ENCODE peak calls at places on chromosomes 6 and 20, in five cellular contexts. T, L, M, Q and P are unnamed samples.
A peak's percentile ranks its signal among the peaks of the same experiment; 100 is the strongest.

GRCh38 chr6:25279748-25280616 is 808 bp downstream of the CARMIL1 start:
- DNase-seq in M (peak; percentile 30), T (no peak), L (no peak), Q (no peak), P (no peak)

GRCh38 chr6:90202156-90202555 is 94.5 kb downstream of the BACH2 start:
- DNase-seq in M (no peak), Q (no peak), L (no peak), T (no peak), P (no peak)

GRCh38 chr6:132084811-132085509 is 133.8 kb upstream of the CCN2 start:
- DNase-seq in T (no peak), M (no peak), L (no peak), Q (peak; percentile 48), P (peak; percentile 95)

GRCh38 chr6:161802231-161802630 is 528.4 kb upstream of the AGPAT4 start:
- DNase-seq in T (no peak), L (no peak), Q (no peak), M (no peak), P (no peak)

GRCh38 chr6:97630592-97630991 is 347.6 kb upstream of the MMS22L start:
- DNase-seq in L (no peak), M (no peak), T (no peak), Q (no peak), P (no peak)

GRCh38 chr6:127812985-127813681 is 87.7 kb downstream of the THEMIS start:
- DNase-seq in T (no peak), M (no peak), Q (no peak), L (no peak), P (no peak)

GRCh38 chr20:60113024-60113724 is 155.0 kb downstream of the CDH26 start:
- DNase-seq in M (no peak), Q (no peak), L (no peak), T (no peak), P (no peak)

GRCh38 chr6:84804720-84805119 is 40.3 kb upstream of the TBX18 start:
- DNase-seq in T (no peak), M (no peak), Q (no peak), L (no peak), P (no peak)

GRCh38 chr20:53666144-53666543 is 72.5 kb upstream of the ZNF217 start:
- DNase-seq in T (no peak), M (no peak), Q (no peak), L (no peak), P (no peak)

GRCh38 chr6:123467437-123467836 is 169.3 kb downstream of the TRDN start:
- DNase-seq in M (no peak), L (no peak), T (no peak), Q (no peak), P (no peak)

GRCh38 chr6:21496275-21496674 is 97.3 kb upstream of the SOX4 start:
- DNase-seq in Q (no peak), M (no peak), L (no peak), T (no peak), P (no peak)

GRCh38 chr20:62238569-62239277 is 402 bp downstream of the OSBPL2 start:
- DNase-seq in L (no peak), Q (no peak), T (no peak), M (no peak), P (no peak)

GRCh38 chr6:125004797-125005595 is 42.8 kb downstream of the RNF217 start:
- DNase-seq in T (no peak), Q (no peak), L (no peak), M (no peak), P (no peak)

GRCh38 chr6:34484899-34485298 is 19.0 kb downstream of the PACSIN1 start:
- DNase-seq in M (no peak), L (peak; percentile 64), Q (no peak), T (peak; percentile 19), P (no peak)

GRCh38 chr6:137234505-137234863 is 15.3 kb upstream of the IFNGR1 start:
- DNase-seq in Q (no peak), M (no peak), T (no peak), L (no peak), P (no peak)

GRCh38 chr6:56891754-56892153 is 63.2 kb upstream of the BEND6 start:
- DNase-seq in T (no peak), Q (no peak), M (no peak), L (no peak), P (peak; percentile 8)

GRCh38 chr6:82521369-82521768 is 157.8 kb downstream of the TPBG start:
- DNase-seq in T (no peak), Q (no peak), L (no peak), M (no peak), P (no peak)

GRCh38 chr6:148269386-148269785 is 73.3 kb upstream of the SASH1 start:
- DNase-seq in Q (no peak), L (no peak), T (no peak), M (no peak), P (no peak)

GRCh38 chr20:63060057-63060991 is 53.6 kb upstream of the BHLHE23 start:
- DNase-seq in Q (no peak), M (no peak), L (no peak), T (no peak), P (no peak)

GRCh38 chr20:10557685-10558084 is 116.1 kb downstream of the JAG1 start:
- DNase-seq in L (no peak), T (no peak), M (no peak), Q (no peak), P (no peak)

GRCh38 chr6:132131777-132132176 is 180.6 kb upstream of the CCN2 start:
- DNase-seq in M (peak; percentile 61), Q (peak; percentile 94), L (no peak), T (no peak), P (peak; percentile 99)

GRCh38 chr6:160036790-160037206 is 67.9 kb downstream of the IGF2R start:
- DNase-seq in M (no peak), Q (no peak), T (no peak), L (no peak), P (peak; percentile 34)

GRCh38 chr6:70684794-70685493 is 17.3 kb downstream of the SMAP1 start:
- DNase-seq in Q (no peak), M (no peak), L (no peak), T (no peak), P (no peak)

GRCh38 chr6:167748046-167748445 is 78.7 kb upstream of the AFDN start:
- DNase-seq in T (no peak), L (no peak), M (no peak), Q (no peak), P (no peak)